ENCODE peak calls at places on chromosomes 1 and 21, in eight cellular contexts. One of them, this sample, is unnamed.
A peak's percentile ranks its signal among the peaks of the same experiment; 100 is the strongest.

GRCh38 chr1:121594096-121594495 is 409.3 kb downstream of the SRGAP2C start:
- DNase-seq in left ventricle myocardium inferior: no peak
- DNase-seq in tibial artery: no peak
- DNase-seq in BE2C: no peak
- DNase-seq in sigmoid colon: no peak
- DNase-seq in GM23338: no peak
- DNase-seq in fibroblast of lung: no peak
- DNase-seq in MCF 10A: no peak
- DNase-seq in this sample: no peak

GRCh38 chr1:162676087-162676486 is 43.8 kb downstream of the DDR2 start:
- DNase-seq in BE2C: no peak
- DNase-seq in fibroblast of lung: peak; percentile 72
- DNase-seq in sigmoid colon: peak; percentile 81
- DNase-seq in tibial artery: peak; percentile 62
- DNase-seq in MCF 10A: peak; percentile 47
- DNase-seq in left ventricle myocardium inferior: no peak
- DNase-seq in GM23338: no peak
- DNase-seq in this sample: no peak

GRCh38 chr1:17873007-17873675 is 118.0 kb downstream of the ACTL8 start:
- DNase-seq in sigmoid colon: no peak
- DNase-seq in GM23338: no peak
- DNase-seq in left ventricle myocardium inferior: peak; percentile 73
- DNase-seq in BE2C: no peak
- DNase-seq in fibroblast of lung: no peak
- DNase-seq in MCF 10A: peak; percentile 50
- DNase-seq in tibial artery: no peak
- DNase-seq in this sample: no peak

GRCh38 chr21:35635994-35636393 is 424.3 kb downstream of the SETD4 start:
- DNase-seq in left ventricle myocardium inferior: no peak
- DNase-seq in sigmoid colon: no peak
- DNase-seq in MCF 10A: no peak
- DNase-seq in fibroblast of lung: no peak
- DNase-seq in tibial artery: no peak
- DNase-seq in GM23338: no peak
- DNase-seq in BE2C: no peak
- DNase-seq in this sample: no peak

GRCh38 chr1:54360165-54361005 is 45.8 kb downstream of the SSBP3 start:
- DNase-seq in fibroblast of lung: no peak
- DNase-seq in left ventricle myocardium inferior: no peak
- DNase-seq in GM23338: no peak
- DNase-seq in BE2C: no peak
- DNase-seq in MCF 10A: no peak
- DNase-seq in tibial artery: no peak
- DNase-seq in sigmoid colon: no peak
- DNase-seq in this sample: no peak

GRCh38 chr1:17624540-17625256 is 85.2 kb downstream of the ARHGEF10L start:
- DNase-seq in MCF 10A: peak; percentile 92
- DNase-seq in tibial artery: peak; percentile 79
- DNase-seq in fibroblast of lung: peak; percentile 58
- DNase-seq in sigmoid colon: peak; percentile 83
- DNase-seq in GM23338: no peak
- DNase-seq in BE2C: peak; percentile 28
- DNase-seq in left ventricle myocardium inferior: peak; percentile 74
- DNase-seq in this sample: no peak

GRCh38 chr21:41477641-41478318 is 30.2 kb downstream of the TMPRSS2 start:
- DNase-seq in BE2C: no peak
- DNase-seq in sigmoid colon: no peak
- DNase-seq in left ventricle myocardium inferior: no peak
- DNase-seq in fibroblast of lung: peak; percentile 22
- DNase-seq in GM23338: peak; percentile 62
- DNase-seq in MCF 10A: no peak
- DNase-seq in tibial artery: no peak
- DNase-seq in this sample: no peak

GRCh38 chr1:61190476-61191067 is 108.2 kb downstream of the NFIA start:
- DNase-seq in GM23338: no peak
- DNase-seq in tibial artery: no peak
- DNase-seq in MCF 10A: no peak
- DNase-seq in BE2C: no peak
- DNase-seq in left ventricle myocardium inferior: no peak
- DNase-seq in fibroblast of lung: peak; percentile 28
- DNase-seq in sigmoid colon: no peak
- DNase-seq in this sample: no peak

GRCh38 chr1:32872189-32872898 is 1.6 kb upstream of the FNDC5 start:
- DNase-seq in MCF 10A: peak; percentile 66
- DNase-seq in BE2C: peak; percentile 84
- DNase-seq in sigmoid colon: peak; percentile 81
- DNase-seq in GM23338: peak; percentile 94
- DNase-seq in tibial artery: peak; percentile 73
- DNase-seq in fibroblast of lung: peak; percentile 42
- DNase-seq in left ventricle myocardium inferior: peak; percentile 59
- DNase-seq in this sample: no peak

GRCh38 chr1:24275510-24275909 is 43.6 kb upstream of the GRHL3 start:
- DNase-seq in BE2C: no peak
- DNase-seq in sigmoid colon: peak; percentile 13
- DNase-seq in tibial artery: no peak
- DNase-seq in MCF 10A: peak; percentile 75
- DNase-seq in fibroblast of lung: peak; percentile 63
- DNase-seq in GM23338: no peak
- DNase-seq in left ventricle myocardium inferior: no peak
- DNase-seq in this sample: no peak

GRCh38 chr21:17466166-17466565 is 46.7 kb upstream of the CXADR start:
- DNase-seq in left ventricle myocardium inferior: no peak
- DNase-seq in sigmoid colon: no peak
- DNase-seq in MCF 10A: peak; percentile 37
- DNase-seq in BE2C: no peak
- DNase-seq in tibial artery: no peak
- DNase-seq in GM23338: no peak
- DNase-seq in fibroblast of lung: peak; percentile 43
- DNase-seq in this sample: no peak

GRCh38 chr1:232226197-232226681 is 403.7 kb downstream of the SIPA1L2 start:
- DNase-seq in GM23338: peak; percentile 80
- DNase-seq in tibial artery: no peak
- DNase-seq in sigmoid colon: no peak
- DNase-seq in MCF 10A: peak; percentile 96
- DNase-seq in fibroblast of lung: peak; percentile 69
- DNase-seq in left ventricle myocardium inferior: no peak
- DNase-seq in BE2C: no peak
- DNase-seq in this sample: peak; percentile 39

GRCh38 chr1:233790662-233791371 is 113.7 kb upstream of the SLC35F3 start:
- DNase-seq in MCF 10A: peak; percentile 84
- DNase-seq in left ventricle myocardium inferior: no peak
- DNase-seq in sigmoid colon: no peak
- DNase-seq in GM23338: peak; percentile 78
- DNase-seq in tibial artery: no peak
- DNase-seq in fibroblast of lung: peak; percentile 62
- DNase-seq in BE2C: peak; percentile 19
- DNase-seq in this sample: peak; percentile 42

GRCh38 chr21:27024971-27025370 is 58.1 kb upstream of the ADAMTS5 start:
- DNase-seq in left ventricle myocardium inferior: no peak
- DNase-seq in sigmoid colon: no peak
- DNase-seq in GM23338: no peak
- DNase-seq in tibial artery: no peak
- DNase-seq in MCF 10A: no peak
- DNase-seq in BE2C: no peak
- DNase-seq in fibroblast of lung: no peak
- DNase-seq in this sample: no peak

GRCh38 chr1:54542120-54542961 is 5.7 kb upstream of the ACOT11 start:
- DNase-seq in sigmoid colon: peak; percentile 78
- DNase-seq in fibroblast of lung: peak; percentile 30
- DNase-seq in tibial artery: no peak
- DNase-seq in MCF 10A: peak; percentile 95
- DNase-seq in BE2C: peak; percentile 81
- DNase-seq in left ventricle myocardium inferior: peak; percentile 59
- DNase-seq in GM23338: peak; percentile 91
- DNase-seq in this sample: peak; percentile 38

GRCh38 chr1:43464840-43465693 is 11.3 kb upstream of the HYI start:
- DNase-seq in fibroblast of lung: no peak
- DNase-seq in GM23338: no peak
- DNase-seq in tibial artery: no peak
- DNase-seq in left ventricle myocardium inferior: no peak
- DNase-seq in MCF 10A: no peak
- DNase-seq in sigmoid colon: no peak
- DNase-seq in BE2C: no peak
- DNase-seq in this sample: no peak

GRCh38 chr1:38502772-38503171 is 356.8 kb downstream of the RRAGC start:
- DNase-seq in MCF 10A: peak; percentile 2
- DNase-seq in BE2C: peak; percentile 14
- DNase-seq in GM23338: peak; percentile 90
- DNase-seq in tibial artery: no peak
- DNase-seq in fibroblast of lung: no peak
- DNase-seq in left ventricle myocardium inferior: no peak
- DNase-seq in sigmoid colon: no peak
- DNase-seq in this sample: no peak

GRCh38 chr1:155950829-155951228 is 9.4 kb downstream of the RXFP4 start:
- DNase-seq in BE2C: no peak
- DNase-seq in sigmoid colon: no peak
- DNase-seq in MCF 10A: no peak
- DNase-seq in tibial artery: no peak
- DNase-seq in left ventricle myocardium inferior: no peak
- DNase-seq in fibroblast of lung: no peak
- DNase-seq in GM23338: no peak
- DNase-seq in this sample: no peak

GRCh38 chr1:169882039-169882511 is 11.6 kb downstream of the SCYL3 start:
- DNase-seq in GM23338: no peak
- DNase-seq in sigmoid colon: no peak
- DNase-seq in fibroblast of lung: no peak
- DNase-seq in MCF 10A: no peak
- DNase-seq in BE2C: no peak
- DNase-seq in tibial artery: no peak
- DNase-seq in left ventricle myocardium inferior: no peak
- DNase-seq in this sample: no peak

GRCh38 chr1:154755858-154756730 is 114.0 kb downstream of the KCNN3 start:
- DNase-seq in BE2C: no peak
- DNase-seq in GM23338: no peak
- DNase-seq in fibroblast of lung: no peak
- DNase-seq in sigmoid colon: peak; percentile 55
- DNase-seq in left ventricle myocardium inferior: no peak
- DNase-seq in tibial artery: no peak
- DNase-seq in MCF 10A: peak; percentile 30
- DNase-seq in this sample: no peak

GRCh38 chr1:178371236-178371635 is 125.5 kb downstream of the CLEC20A start:
- DNase-seq in GM23338: peak; percentile 37
- DNase-seq in tibial artery: peak; percentile 25
- DNase-seq in left ventricle myocardium inferior: no peak
- DNase-seq in BE2C: no peak
- DNase-seq in MCF 10A: no peak
- DNase-seq in fibroblast of lung: peak; percentile 58
- DNase-seq in sigmoid colon: peak; percentile 61
- DNase-seq in this sample: no peak

GRCh38 chr1:78667939-78668338 is 18.3 kb downstream of the IFI44 start:
- DNase-seq in sigmoid colon: no peak
- DNase-seq in tibial artery: no peak
- DNase-seq in fibroblast of lung: no peak
- DNase-seq in GM23338: no peak
- DNase-seq in left ventricle myocardium inferior: no peak
- DNase-seq in BE2C: no peak
- DNase-seq in MCF 10A: no peak
- DNase-seq in this sample: no peak

GRCh38 chr1:231734417-231734816 is 107.8 kb downstream of the DISC1 start:
- DNase-seq in GM23338: no peak
- DNase-seq in sigmoid colon: no peak
- DNase-seq in fibroblast of lung: no peak
- DNase-seq in tibial artery: peak; percentile 25
- DNase-seq in MCF 10A: no peak
- DNase-seq in left ventricle myocardium inferior: no peak
- DNase-seq in BE2C: no peak
- DNase-seq in this sample: no peak

GRCh38 chr1:75053207-75053606 is 81.0 kb upstream of the LHX8 start:
- DNase-seq in fibroblast of lung: no peak
- DNase-seq in tibial artery: no peak
- DNase-seq in BE2C: no peak
- DNase-seq in sigmoid colon: no peak
- DNase-seq in left ventricle myocardium inferior: no peak
- DNase-seq in GM23338: peak; percentile 75
- DNase-seq in MCF 10A: peak; percentile 40
- DNase-seq in this sample: no peak
- TF ChIP-seq CTCF in fibroblast of lung: no peak
- TF ChIP-seq CTCF in tibial artery: no peak
- TF ChIP-seq CTCF in BE2C: peak; percentile 37
- TF ChIP-seq CTCF in sigmoid colon: no peak
- TF ChIP-seq CTCF in left ventricle myocardium inferior: no peak
- TF ChIP-seq CTCF in GM23338: peak; percentile 76
- TF ChIP-seq CTCF in MCF 10A: peak; percentile 44
- TF ChIP-seq CTCF in this sample: no peak

DNA sequence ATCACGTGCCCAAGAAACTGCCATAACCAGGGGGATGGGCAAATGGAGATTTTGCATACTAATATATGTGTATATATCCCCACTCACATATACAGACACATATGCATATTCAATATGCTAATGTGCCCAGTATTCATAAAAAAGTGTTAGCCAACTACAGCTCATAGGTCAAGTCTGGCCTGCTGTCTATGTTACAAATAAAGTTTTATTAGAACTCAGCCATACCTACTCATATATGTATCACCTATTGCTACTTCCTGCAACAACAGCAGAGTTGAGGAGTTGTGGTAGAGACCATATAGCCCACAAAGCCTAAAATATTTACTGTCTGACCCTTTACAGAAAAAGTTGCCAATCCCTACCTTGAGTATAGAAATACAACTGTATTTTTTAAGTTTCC is 93.3 kb downstream of the SDCCAG8 start:
- DNase-seq in fibroblast of lung: no peak
- DNase-seq in GM23338: no peak
- DNase-seq in tibial artery: no peak
- DNase-seq in BE2C: no peak
- DNase-seq in sigmoid colon: no peak
- DNase-seq in MCF 10A: no peak
- DNase-seq in left ventricle myocardium inferior: no peak
- DNase-seq in this sample: no peak
- TF ChIP-seq CTCF in fibroblast of lung: no peak
- TF ChIP-seq CTCF in GM23338: no peak
- TF ChIP-seq CTCF in tibial artery: no peak
- TF ChIP-seq CTCF in BE2C: no peak
- TF ChIP-seq CTCF in sigmoid colon: no peak
- TF ChIP-seq CTCF in MCF 10A: no peak
- TF ChIP-seq CTCF in left ventricle myocardium inferior: no peak
- TF ChIP-seq CTCF in this sample: no peak

GRCh38 chr1:226864311-226864710 is 6.1 kb upstream of the PSEN2 start:
- DNase-seq in GM23338: no peak
- DNase-seq in left ventricle myocardium inferior: no peak
- DNase-seq in sigmoid colon: no peak
- DNase-seq in fibroblast of lung: no peak
- DNase-seq in MCF 10A: no peak
- DNase-seq in tibial artery: no peak
- DNase-seq in BE2C: no peak
- DNase-seq in this sample: no peak
- TF ChIP-seq CTCF in GM23338: no peak
- TF ChIP-seq CTCF in left ventricle myocardium inferior: no peak
- TF ChIP-seq CTCF in sigmoid colon: no peak
- TF ChIP-seq CTCF in fibroblast of lung: no peak
- TF ChIP-seq CTCF in MCF 10A: no peak
- TF ChIP-seq CTCF in tibial artery: no peak
- TF ChIP-seq CTCF in BE2C: no peak
- TF ChIP-seq CTCF in this sample: no peak

DNA sequence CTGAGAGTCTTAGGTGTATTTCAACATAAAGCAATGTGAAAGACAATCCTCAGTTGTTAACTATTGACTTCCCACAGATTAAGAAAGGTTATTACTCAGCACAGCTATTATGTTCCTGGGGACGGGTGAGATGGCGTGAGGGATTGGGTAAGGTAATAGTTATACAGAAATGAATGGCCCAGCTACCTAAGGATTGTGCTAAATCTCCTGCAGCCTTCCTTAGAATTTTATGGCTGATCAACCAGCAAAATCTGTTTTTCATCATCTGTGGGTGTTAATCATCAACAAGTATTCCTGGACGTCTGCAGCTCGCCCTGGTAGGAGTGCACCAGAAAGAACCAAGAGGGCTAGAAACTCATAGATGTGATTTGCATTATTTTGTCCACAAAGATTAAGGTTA is 146.0 kb upstream of the IVNS1ABP start:
- DNase-seq in BE2C: no peak
- DNase-seq in GM23338: no peak
- DNase-seq in sigmoid colon: no peak
- DNase-seq in MCF 10A: no peak
- DNase-seq in fibroblast of lung: no peak
- DNase-seq in left ventricle myocardium inferior: no peak
- DNase-seq in tibial artery: no peak
- DNase-seq in this sample: peak; percentile 48
- TF ChIP-seq CTCF in BE2C: no peak
- TF ChIP-seq CTCF in GM23338: no peak
- TF ChIP-seq CTCF in sigmoid colon: no peak
- TF ChIP-seq CTCF in MCF 10A: no peak
- TF ChIP-seq CTCF in fibroblast of lung: no peak
- TF ChIP-seq CTCF in left ventricle myocardium inferior: no peak
- TF ChIP-seq CTCF in tibial artery: no peak
- TF ChIP-seq CTCF in this sample: no peak